ENCODE peak calls at places on chromosomes 7 and 10, in ten cellular contexts. U is left kidney; L is B cell; D is psoas muscle; E is COR-L47; G is RWPE1; Q is stimulated activated CD4-positive, alpha-beta T cell treated with anti-CD3 and anti-CD28 coated beads, Interleukin-2, amount 100 ng/mL, for 24 hours; A is lower leg skin; N is kidney epithelial cell; P is activated CD4-positive, alpha-beta T cell treated with anti-CD3 and anti-CD28 coated beads, Interleukin-2, amount 10 ng/mL, durations not matched to agents 7 days and 5 days. Z is an unnamed sample.

GRCh38 chr7:80581472-80581871 is 57.0 kb upstream of the CD36 start:
- DNase-seq in U (no peak), L (no peak), D (no peak), E (no peak), G (peak; percentile 13), Q (no peak), A (no peak), N (peak; percentile 25), P (no peak), Z (no peak)

GRCh38 chr10:46524471-46525176 is 31.8 kb downstream of the GPRIN2 start:
- DNase-seq in U (no peak), L (no peak), D (peak; percentile 11), E (no peak), G (peak; percentile 84), Q (no peak), A (no peak), N (no peak), P (no peak), Z (no peak)

GRCh38 chr10:124611738-124612137 is 132.4 kb downstream of the FAM53B start:
- DNase-seq in U (no peak), L (peak; percentile 70), D (no peak), E (no peak), G (no peak), Q (peak; percentile 33), A (no peak), N (no peak), P (peak; percentile 64), Z (peak; percentile 53)

GRCh38 chr7:103648135-103648534 is 202.1 kb upstream of the SLC26A5 start:
- DNase-seq in U (no peak), L (no peak), D (no peak), E (no peak), G (no peak), Q (no peak), A (no peak), N (no peak), P (no peak), Z (no peak)

GRCh38 chr7:16934947-16935742 is 53.4 kb upstream of the AGR3 start:
- DNase-seq in U (no peak), L (no peak), D (no peak), E (no peak), G (no peak), Q (no peak), A (no peak), N (no peak), P (no peak), Z (no peak)

GRCh38 chr10:126133906-126134703 is 237.7 kb downstream of the FANK1 start:
- DNase-seq in U (no peak), L (no peak), D (no peak), E (no peak), G (no peak), Q (no peak), A (no peak), N (no peak), P (no peak), Z (no peak)

GRCh38 chr10:43921478-43921877 is 272.8 kb upstream of the ZNF32 start:
- DNase-seq in U (no peak), L (no peak), D (no peak), E (no peak), G (no peak), Q (no peak), A (no peak), N (no peak), P (no peak), Z (no peak)

GRCh38 chr10:76302936-76303656 is 871.7 kb downstream of the LRMDA start:
- DNase-seq in U (peak; percentile 97), L (no peak), D (no peak), E (no peak), G (no peak), Q (no peak), A (no peak), N (no peak), P (no peak), Z (no peak)

GRCh38 chr7:26653430-26653911 is 210.9 kb downstream of the SKAP2 start:
- DNase-seq in U (peak; percentile 76), L (no peak), D (no peak), E (peak; percentile 54), G (peak; percentile 46), Q (no peak), A (no peak), N (no peak), P (no peak), Z (no peak)

GRCh38 chr10:116985611-116986010 is 19.4 kb downstream of the SHTN1 start:
- DNase-seq in U (no peak), L (no peak), D (no peak), E (no peak), G (no peak), Q (no peak), A (no peak), N (no peak), P (no peak), Z (no peak)

GRCh38 chr10:30963994-30964930 is 67.4 kb downstream of the ZNF438 start:
- DNase-seq in U (no peak), L (no peak), D (no peak), E (no peak), G (no peak), Q (no peak), A (no peak), N (no peak), P (no peak), Z (no peak)

GRCh38 chr7:129163875-129164544 is 19.5 kb downstream of the TSPAN33 start:
- DNase-seq in U (peak; percentile 75), L (peak; percentile 40), D (no peak), E (peak; percentile 41), G (peak; percentile 26), Q (no peak), A (no peak), N (peak; percentile 16), P (peak; percentile 34), Z (no peak)

GRCh38 chr10:49651917-49652316 is 27.5 kb upstream of the C10orf53 start:
- DNase-seq in U (no peak), L (no peak), D (no peak), E (no peak), G (no peak), Q (no peak), A (no peak), N (no peak), P (no peak), Z (no peak)

GRCh38 chr7:100567751-100568175 is 5.9 kb downstream of the SAP25 start:
- DNase-seq in U (peak; percentile 71), L (no peak), D (no peak), E (no peak), G (no peak), Q (no peak), A (no peak), N (no peak), P (no peak), Z (no peak)

GRCh38 chr10:78913219-78914059 is 155.3 kb upstream of the ZMIZ1 start:
- DNase-seq in U (peak; percentile 82), L (no peak), D (no peak), E (peak; percentile 86), G (no peak), Q (no peak), A (no peak), N (no peak), P (no peak), Z (no peak)

GRCh38 chr7:55129409-55130078 is 110.7 kb downstream of the EGFR start:
- DNase-seq in U (no peak), L (no peak), D (no peak), E (no peak), G (peak; percentile 68), Q (no peak), A (no peak), N (no peak), P (no peak), Z (no peak)

GRCh38 chr7:131625817-131626372 is 69.5 kb upstream of the PODXL start:
- DNase-seq in U (peak; percentile 58), L (no peak), D (peak; percentile 55), E (no peak), G (peak; percentile 37), Q (no peak), A (no peak), N (peak; percentile 58), P (no peak), Z (no peak)

GRCh38 chr7:85489498-85489897 is 302.6 kb upstream of the SEMA3D start:
- DNase-seq in U (no peak), L (no peak), D (no peak), E (no peak), G (no peak), Q (no peak), A (no peak), N (peak; percentile 50), P (no peak), Z (no peak)

GRCh38 chr10:46325021-46325420 is 38.2 kb downstream of the ANTXRL start:
- DNase-seq in U (no peak), L (no peak), D (no peak), E (no peak), G (peak; percentile 17), Q (no peak), A (no peak), N (no peak), P (no peak), Z (peak; percentile 10)

GRCh38 chr10:93236378-93237040 is 162.8 kb downstream of the CYP26A1 start:
- DNase-seq in U (no peak), L (no peak), D (no peak), E (no peak), G (no peak), Q (no peak), A (no peak), N (no peak), P (no peak), Z (no peak)

GRCh38 chr7:136523581-136523980 is 344.9 kb upstream of the CHRM2 start:
- DNase-seq in U (no peak), L (no peak), D (no peak), E (no peak), G (no peak), Q (no peak), A (no peak), N (no peak), P (no peak), Z (no peak)

GRCh38 chr7:142811154-142811737 is 40.5 kb downstream of the PRSS2 start:
- DNase-seq in U (peak; percentile 70), L (no peak), D (no peak), E (peak; percentile 44), G (peak; percentile 18), Q (no peak), A (no peak), N (no peak), P (peak; percentile 74), Z (peak; percentile 64)

GRCh38 chr7:2959828-2960599 is 83.7 kb downstream of the CARD11 start:
- DNase-seq in U (no peak), L (no peak), D (no peak), E (no peak), G (no peak), Q (no peak), A (no peak), N (no peak), P (no peak), Z (no peak)

Z was measured in CD4-positive, alpha-beta memory T cell.